ENCODE peak calls at places on chromosomes 1 and 21, in four cellular contexts. H is kidney tubule cell, G is NCI-H1092 treated with DMSO at 0.1 percent for 48 hours, L is NB4. O is an unnamed sample.
A peak's percentile ranks its signal among the peaks of the same experiment; 100 is the strongest.

GRCh38 chr1:186838380-186839076 is 9.8 kb downstream of the PLA2G4A start:
- DNase-seq in H (peak; percentile 13), G (no peak), L (no peak), O (no peak)

GRCh38 chr21:31656199-31657095 is 3.0 kb upstream of the SOD1 start:
- DNase-seq in H (peak; percentile 49), G (no peak), L (no peak), O (no peak)

GRCh38 chr1:116356067-116356466 is 17.0 kb upstream of the ATP1A1 start:
- DNase-seq in H (no peak), G (no peak), L (no peak), O (peak; percentile 19)

GRCh38 chr1:84353665-84354064 is 44.6 kb upstream of the DNASE2B start:
- DNase-seq in H (no peak), G (no peak), L (no peak), O (no peak)

GRCh38 chr1:205472737-205473565 is 17.1 kb upstream of the BLACAT1 start:
- DNase-seq in H (no peak), G (peak; percentile 32), L (no peak), O (peak; percentile 48)

GRCh38 chr1:31593770-31594632 is 17.7 kb downstream of the TINAGL1 start:
- DNase-seq in H (peak; percentile 79), G (peak; percentile 48), L (peak; percentile 71), O (peak; percentile 76)

GRCh38 chr1:145891143-145891542 is 5.5 kb upstream of the ANKRD35 start:
- DNase-seq in H (peak; percentile 23), G (peak; percentile 46), L (no peak), O (no peak)

GRCh38 chr1:93579891-93580290 is 101.7 kb downstream of the BCAR3 start:
- DNase-seq in H (peak; percentile 80), G (no peak), L (peak; percentile 4), O (no peak)

GRCh38 chr1:229370601-229371021 is 27.8 kb upstream of the CCSAP start:
- DNase-seq in H (no peak), G (peak; percentile 94), L (peak; percentile 41), O (no peak)

GRCh38 chr1:37537378-37537777 is 16.7 kb downstream of the SNIP1 start:
- DNase-seq in H (peak; percentile 54), G (no peak), L (no peak), O (no peak)

GRCh38 chr1:119587328-119587727 is 60.7 kb downstream of the ZNF697 start:
- DNase-seq in H (peak; percentile 86), G (peak; percentile 64), L (no peak), O (no peak)

GRCh38 chr1:101653482-101653946 is 343.2 kb downstream of the OLFM3 start:
- DNase-seq in H (peak; percentile 1), G (no peak), L (peak; percentile 9), O (peak; percentile 58)

GRCh38 chr1:24726741-24727140 is 18.5 kb upstream of the CLIC4 start:
- DNase-seq in H (no peak), G (no peak), L (no peak), O (no peak)

GRCh38 chr1:25083481-25084345 is 148.6 kb downstream of the SYF2 start:
- DNase-seq in H (no peak), G (no peak), L (no peak), O (no peak)

GRCh38 chr1:37561794-37562132 is 5.0 kb downstream of the DNALI1 start:
- DNase-seq in H (peak; percentile 11), G (no peak), L (peak; percentile 49), O (no peak)

GRCh38 chr1:29682918-29683314 is 446.6 kb downstream of the PTPRU start:
- DNase-seq in H (no peak), G (peak; percentile 89), L (no peak), O (peak; percentile 34)

GRCh38 chr1:151668090-151668489 is 48.5 kb downstream of the CELF3 start:
- DNase-seq in H (no peak), G (no peak), L (no peak), O (no peak)

GRCh38 chr1:230753191-230753585 is 6.0 kb downstream of the CAPN9 start:
- DNase-seq in H (no peak), G (no peak), L (no peak), O (no peak)

GRCh38 chr1:170935231-170935630 is at the start of gene MROH9:
- DNase-seq in H (no peak), G (no peak), L (no peak), O (no peak)

GRCh38 chr1:89815611-89816010 is 5.2 kb upstream of the LRRC8D start:
- DNase-seq in H (no peak), G (no peak), L (peak; percentile 95), O (no peak)

GRCh38 chr21:45290948-45291612 is 3.4 kb upstream of the POFUT2 start:
- DNase-seq in H (no peak), G (no peak), L (no peak), O (peak; percentile 50)

O was measured in ecto neural progenitor cell.